ENCODE peak calls at places on chromosomes 16 and 17, in ten cellular contexts. N is H7; S is HEK293T; L is iris pigment epithelial cell; R is iPS-NIHi11; I is left ventricle myocardium inferior; K is activated naive CD4-positive, alpha-beta T cell; O is DND-41; A is tibial artery; B is stimulated activated CD8-positive, alpha-beta memory T cell treated with anti-CD3 and anti-CD28 coated beads, Interleukin-12 subunit alpha, Interleukin-12 subunit beta, amount 100 ng/mL, for 4 hours. H is an unnamed sample.

GRCh38 chr16:66921758-66922450 is 3.2 kb upstream of the CDH16 start:
- DNase-seq in N (peak), S (no peak), L (no peak), R (no peak), I (no peak), K (no peak), O (no peak), A (no peak), B (no peak), H (no peak)

GRCh38 chr16:79994413-79994812 is 393.9 kb upstream of the MAF start:
- DNase-seq in N (no peak), S (no peak), L (no peak), R (no peak), I (no peak), K (no peak), O (no peak), A (no peak), B (no peak), H (no peak)

GRCh38 chr16:12497558-12497957 is 306.1 kb downstream of the CPPED1 start:
- DNase-seq in N (no peak), S (no peak), L (no peak), R (no peak), I (no peak), K (no peak), O (no peak), A (no peak), B (no peak), H (no peak)

GRCh38 chr16:8254425-8254824 is 335.9 kb downstream of the TMEM114 start:
- DNase-seq in N (no peak), S (no peak), L (no peak), R (no peak), I (no peak), K (no peak), O (no peak), A (no peak), B (no peak), H (no peak)

GRCh38 chr17:61361084-61361483 is 38.6 kb upstream of the TBX2 start:
- DNase-seq in N (no peak), S (no peak), L (peak), R (no peak), I (no peak), K (no peak), O (no peak), A (no peak), B (no peak), H (no peak)

GRCh38 chr17:82917656-82918345 is 78.0 kb upstream of the ZNF750 start:
- DNase-seq in N (peak), S (peak), L (peak), R (peak), I (no peak), K (no peak), O (peak), A (no peak), B (no peak), H (no peak)

GRCh38 chr17:69879576-69879975 is 195.4 kb upstream of the KCNJ16 start:
- DNase-seq in N (no peak), S (no peak), L (no peak), R (no peak), I (no peak), K (no peak), O (no peak), A (no peak), B (no peak), H (no peak)

GRCh38 chr16:2848933-2849332 is 9.0 kb downstream of the PRSS22 start:
- DNase-seq in N (no peak), S (no peak), L (no peak), R (peak), I (no peak), K (no peak), O (no peak), A (no peak), B (no peak), H (no peak)

GRCh38 chr16:87276926-87277325 is 40.3 kb downstream of the C16orf95 start:
- DNase-seq in N (no peak), S (no peak), L (no peak), R (no peak), I (no peak), K (no peak), O (no peak), A (no peak), B (no peak), H (no peak)

GRCh38 chr17:17781591-17782424 is 55.0 kb downstream of the SREBF1 start:
- DNase-seq in N (peak), S (peak), L (peak), R (peak), I (peak), K (no peak), O (peak), A (peak), B (no peak), H (no peak)

GRCh38 chr17:55202906-55203305 is 61.9 kb upstream of the HLF start:
- DNase-seq in N (no peak), S (no peak), L (no peak), R (no peak), I (no peak), K (no peak), O (no peak), A (no peak), B (no peak), H (no peak)

GRCh38 chr17:78343433-78344201 is 16.3 kb downstream of the SOCS3 start:
- DNase-seq in N (peak), S (no peak), L (no peak), R (no peak), I (no peak), K (no peak), O (peak), A (no peak), B (peak), H (peak)

GRCh38 chr17:47994714-47995113 is 23.8 kb downstream of the CDK5RAP3 start:
- DNase-seq in N (peak), S (no peak), L (no peak), R (no peak), I (no peak), K (no peak), O (no peak), A (no peak), B (no peak), H (no peak)

GRCh38 chr16:89105599-89106151 is 12.0 kb downstream of the ACSF3 start:
- DNase-seq in N (no peak), S (no peak), L (no peak), R (no peak), I (no peak), K (no peak), O (no peak), A (no peak), B (no peak), H (no peak)

GRCh38 chr16:78704421-78704820 is 605.0 kb downstream of the WWOX start:
- DNase-seq in N (no peak), S (no peak), L (no peak), R (no peak), I (no peak), K (no peak), O (no peak), A (no peak), B (no peak), H (no peak)

GRCh38 chr17:57889892-57890856 is 40.3 kb upstream of the MRPS23 start:
- DNase-seq in N (no peak), S (no peak), L (peak), R (no peak), I (peak), K (no peak), O (no peak), A (peak), B (no peak), H (no peak)